ENCODE peak calls at places on chromosomes 7 and 10, in five cellular contexts. D is osteoblast; P is SHP77; C is stimulated activated CD4-positive, alpha-beta T cell treated with anti-CD3 and anti-CD28 coated beads, Interleukin-15, amount 100 ng/mL, for 24 hours; J is colonic mucosa. M is an unnamed sample.

GRCh38 chr7:20647908-20648776 is 32.7 kb downstream of the ABCB5 start:
- DNase-seq in J (no peak), D (no peak), C (peak; percentile 6), P (peak; percentile 41), M (no peak)

GRCh38 chr7:11239311-11239710 is 265.6 kb downstream of the PHF14 start:
- DNase-seq in C (no peak), P (no peak), J (no peak), D (no peak), M (no peak)

GRCh38 chr10:106941297-106942034 is 223.0 kb downstream of the SORCS1 start:
- DNase-seq in J (no peak), D (no peak), P (no peak), C (no peak), M (no peak)

GRCh38 chr7:25758559-25758958 is 393.4 kb upstream of the NFE2L3 start:
- DNase-seq in C (no peak), J (no peak), P (no peak), D (no peak), M (no peak)

GRCh38 chr7:28558236-28558635 is 145.9 kb downstream of the CREB5 start:
- DNase-seq in P (no peak), D (no peak), J (no peak), C (no peak), M (no peak)

GRCh38 chr7:33873518-33873917 is 31.8 kb upstream of the BMPER start:
- DNase-seq in D (no peak), P (no peak), C (no peak), J (no peak), M (no peak)

GRCh38 chr10:102009801-102010425 is 46.1 kb downstream of the ARMH3 start:
- DNase-seq in C (peak; percentile 26), J (peak; percentile 49), D (peak; percentile 87), P (peak; percentile 49), M (peak; percentile 47)

GRCh38 chr7:54773472-54774399 is 14.7 kb upstream of the SEC61G start:
- DNase-seq in P (peak; percentile 86), J (peak; percentile 87), C (peak; percentile 80), D (peak; percentile 47), M (peak; percentile 88)

GRCh38 chr10:101749033-101749432 is 26.9 kb downstream of the FGF8 start:
- DNase-seq in J (no peak), D (peak; percentile 70), P (no peak), C (no peak), M (no peak)

GRCh38 chr7:93194368-93194767 is 31.9 kb downstream of the HEPACAM2 start:
- DNase-seq in J (no peak), D (peak; percentile 51), P (no peak), C (no peak), M (no peak)

GRCh38 chr7:30280631-30281030 is 3.8 kb upstream of the ZNRF2 start:
- DNase-seq in C (no peak), J (no peak), D (no peak), P (no peak), M (no peak)

GRCh38 chr7:98439484-98439883 is 38.6 kb upstream of the BAIAP2L1 start:
- DNase-seq in P (no peak), J (no peak), D (no peak), C (no peak), M (no peak)

GRCh38 chr7:91156326-91156725 is 107.9 kb upstream of the FZD1 start:
- DNase-seq in C (no peak), P (no peak), J (no peak), D (no peak), M (no peak)

GRCh38 chr10:44049301-44050015 is 335.4 kb downstream of the CXCL12 start:
- DNase-seq in J (no peak), P (no peak), C (no peak), D (no peak), M (no peak)

GRCh38 chr10:24552346-24553016 is 171.2 kb downstream of the ARHGAP21 start:
- DNase-seq in P (no peak), C (peak; percentile 31), J (peak; percentile 92), D (no peak), M (peak; percentile 84)

GRCh38 chr10:84077728-84078127 is 61.6 kb upstream of the GHITM start:
- DNase-seq in C (no peak), D (no peak), P (no peak), J (no peak), M (no peak)

GRCh38 chr7:20305726-20306125 is 25.0 kb upstream of the ITGB8 start:
- DNase-seq in C (no peak), D (no peak), P (no peak), J (no peak), M (no peak)

GRCh38 chr10:129993621-129994020 is 29.5 kb upstream of the EBF3 start:
- DNase-seq in J (no peak), P (no peak), D (peak; percentile 57), C (no peak), M (no peak)

GRCh38 chr7:17103984-17104383 is 194.5 kb upstream of the AHR start:
- DNase-seq in J (no peak), C (no peak), D (no peak), P (no peak), M (no peak)

GRCh38 chr10:118914626-118915025 is 114.9 kb upstream of the NANOS1 start:
- DNase-seq in C (no peak), D (no peak), P (peak; percentile 4), J (no peak), M (no peak)

GRCh38 chr10:117126034-117126433 is 12.0 kb downstream of the VAX1 start:
- DNase-seq in P (no peak), D (no peak), J (no peak), C (no peak), M (no peak)

GRCh38 chr10:99523251-99523773 is 9.4 kb upstream of the NKX2-3 start:
- DNase-seq in C (no peak), D (peak; percentile 69), P (no peak), J (peak; percentile 32), M (no peak)

GRCh38 chr10:1331560-1331959 is 275.4 kb downstream of the WDR37 start:
- DNase-seq in D (no peak), J (no peak), C (no peak), P (no peak), M (no peak)

GRCh38 chr10:127886371-127887051 is 6.2 kb downstream of the CLRN3 start:
- DNase-seq in C (no peak), J (peak; percentile 62), P (no peak), D (no peak), M (no peak)

GRCh38 chr7:99326408-99326782 is 697 bp downstream of the ARPC1A start:
- DNase-seq in J (no peak), P (no peak), C (no peak), D (no peak), M (no peak)

GRCh38 chr10:63346015-63346441 is 119.7 kb downstream of the JMJD1C start:
- DNase-seq in C (no peak), J (no peak), D (no peak), P (no peak), M (no peak)

GRCh38 chr10:75762436-75762802 is 331.0 kb downstream of the LRMDA start:
- DNase-seq in J (peak; percentile 59), C (no peak), D (no peak), P (no peak), M (no peak)

GRCh38 chr7:121126801-121127534 is 138.5 kb downstream of the CPED1 start:
- DNase-seq in D (peak; percentile 23), P (no peak), J (no peak), C (no peak), M (no peak)

GRCh38 chr10:73863039-73863817 is 11.1 kb downstream of the CAMK2G start:
- DNase-seq in J (no peak), C (no peak), P (no peak), D (peak; percentile 76), M (no peak)

GRCh38 chr7:77570330-77571011 is 33.4 kb downstream of the PTPN12 start:
- DNase-seq in J (no peak), D (peak; percentile 74), C (no peak), P (no peak), M (no peak)

GRCh38 chr7:44224951-44225565 is 24.3 kb downstream of the YKT6 start:
- DNase-seq in C (no peak), P (no peak), J (no peak), D (no peak), M (no peak)

GRCh38 chr7:17405786-17406185 is 107.3 kb downstream of the AHR start:
- DNase-seq in D (no peak), P (peak; percentile 66), J (no peak), C (no peak), M (no peak)

GRCh38 chr7:40799493-40800406 is 664.9 kb downstream of the SUGCT start:
- DNase-seq in J (no peak), C (no peak), D (no peak), P (no peak), M (no peak)

GRCh38 chr7:140232959-140233649 is 56.3 kb upstream of the KDM7A start:
- DNase-seq in C (no peak), D (no peak), P (no peak), J (no peak), M (no peak)

M was measured in stomach.